ENCODE peak calls at places on chromosomes 4 and X, in five cellular contexts. I, F, X, T and U are unnamed samples.

GRCh38 chrX:6614516-6614915 is 79.6 kb upstream of the VCX3A start:
- DNase-seq in I (no peak), F (no peak), X (no peak), T (no peak), U (no peak)

GRCh38 chrX:56248492-56248891 is 16.3 kb downstream of the KLF8 start:
- DNase-seq in I (no peak), F (peak), X (peak), T (peak), U (peak)

GRCh38 chr4:90137545-90137944 is 10.4 kb downstream of the CCSER1 start:
- DNase-seq in I (no peak), F (no peak), X (no peak), T (peak), U (no peak)

GRCh38 chr4:56745082-56745481 is 64.0 kb upstream of the HOPX start:
- DNase-seq in I (no peak), F (no peak), X (no peak), T (no peak), U (no peak)

GRCh38 chr4:79258614-79259176 is 67.2 kb downstream of the NAA11 start:
- DNase-seq in I (no peak), F (no peak), X (no peak), T (no peak), U (no peak)

GRCh38 chr4:13240066-13240465 is 244.1 kb downstream of the RAB28 start:
- DNase-seq in I (peak), F (no peak), X (no peak), T (no peak), U (no peak)

GRCh38 chr4:81457921-81458520 is 13.7 kb downstream of the RASGEF1B start:
- DNase-seq in I (no peak), F (no peak), X (no peak), T (no peak), U (no peak)

GRCh38 chr4:168309781-168310180 is 8.8 kb downstream of the DDX60 start:
- DNase-seq in I (no peak), F (no peak), X (no peak), T (peak), U (peak)

GRCh38 chrX:154046262-154046771 is 26.6 kb upstream of the IRAK1 start:
- DNase-seq in I (no peak), F (no peak), X (no peak), T (peak), U (peak)

GRCh38 chr4:141571368-141571767 is 65.0 kb upstream of the IL15 start:
- DNase-seq in I (no peak), F (no peak), X (no peak), T (no peak), U (no peak)

GRCh38 chrX:131633285-131633917 is 89.5 kb downstream of the OR13H1 start:
- DNase-seq in I (peak), F (peak), X (peak), T (peak), U (peak)

GRCh38 chr4:170589597-170590191 is 499.9 kb upstream of the AADAT start:
- DNase-seq in I (no peak), F (no peak), X (no peak), T (no peak), U (peak)

GRCh38 chrX:46918434-46918833 is 6.2 kb downstream of the JADE3 start:
- DNase-seq in I (no peak), F (no peak), X (no peak), T (no peak), U (no peak)

GRCh38 chr4:99633772-99634171 is 23.9 kb downstream of the C4orf54 start:
- DNase-seq in I (no peak), F (no peak), X (no peak), T (no peak), U (no peak)

GRCh38 chr4:105122334-105122733 is 24.3 kb upstream of the TET2 start:
- DNase-seq in I (peak), F (no peak), X (no peak), T (peak), U (no peak)

GRCh38 chr4:94410678-94411206 is 41.0 kb upstream of the PDLIM5 start:
- DNase-seq in I (no peak), F (no peak), X (no peak), T (no peak), U (no peak)

GRCh38 chr4:15575951-15576350 is 79.2 kb downstream of the FBXL5 start:
- DNase-seq in I (no peak), F (no peak), X (no peak), T (no peak), U (no peak)

GRCh38 chrX:1178580-1179057 is 33.8 kb downstream of the CRLF2 start:
- DNase-seq in I (no peak), F (no peak), X (no peak), T (no peak), U (no peak)

GRCh38 chr4:20313237-20314030 is 61.7 kb downstream of the SLIT2 start:
- DNase-seq in I (no peak), F (no peak), X (no peak), T (no peak), U (no peak)

GRCh38 chr4:186634591-186635128 is 79.3 kb upstream of the MTNR1A start:
- DNase-seq in I (no peak), F (no peak), X (no peak), T (no peak), U (no peak)

GRCh38 chr4:913280-913618 is 18.9 kb downstream of the GAK start:
- DNase-seq in I (no peak), F (no peak), X (no peak), T (no peak), U (no peak)

GRCh38 chr4:147707892-147708672 is 23.8 kb upstream of the ARHGAP10 start:
- DNase-seq in I (no peak), F (peak), X (peak), T (peak), U (peak)

GRCh38 chrX:644304-645023 is 13.9 kb downstream of the SHOX start:
- DNase-seq in I (no peak), F (no peak), X (no peak), T (no peak), U (no peak)

GRCh38 chrX:101450951-101451350 is 34.3 kb upstream of the ARMCX4 start:
- DNase-seq in I (no peak), F (no peak), X (no peak), T (no peak), U (no peak)

GRCh38 chr4:76463568-76463967 is 28.5 kb downstream of the SHROOM3 start:
- DNase-seq in I (no peak), F (no peak), X (no peak), T (no peak), U (no peak)

GRCh38 chr4:53654300-53654758 is 63.0 kb upstream of the LNX1 start:
- DNase-seq in I (no peak), F (no peak), X (no peak), T (no peak), U (no peak)

GRCh38 chr4:125085-125820 is 952 bp downstream of the ZNF718 start:
- DNase-seq in I (no peak), F (peak), X (peak), T (no peak), U (no peak)

GRCh38 chr4:1058997-1059665 is 47.7 kb downstream of the FGFRL1 start:
- DNase-seq in I (no peak), F (no peak), X (no peak), T (no peak), U (no peak)

GRCh38 chrX:29690061-29690460 is 525.3 kb upstream of the MAGEB2 start:
- DNase-seq in I (no peak), F (no peak), X (no peak), T (peak), U (no peak)

GRCh38 chrX:153974003-153974725 is 1.6 kb downstream of the TMEM187 start:
- DNase-seq in I (no peak), F (no peak), X (no peak), T (peak), U (no peak)